ENCODE peak calls at places on chromosomes 16 and 17, in six cellular contexts. X is gastrocnemius medialis, F is HL-60, P is upper lobe of left lung, W is HFFc6, B is pancreas. V is an unnamed sample.

GRCh38 chr17:80763293-80763867 is 218.7 kb downstream of the RPTOR start:
- DNase-seq in X (no peak), F (no peak), P (no peak), W (no peak), B (no peak), V (no peak)

GRCh38 chr16:54847207-54847606 is 83.5 kb upstream of the IRX5 start:
- DNase-seq in X (no peak), F (no peak), P (no peak), W (no peak), B (no peak), V (no peak)

GRCh38 chr17:73956595-73957465 is 246.6 kb upstream of the RPL38 start:
- DNase-seq in X (no peak), F (no peak), P (no peak), W (no peak), B (peak), V (peak)

GRCh38 chr16:85624646-85625045 is 11.5 kb downstream of the GSE1 start:
- DNase-seq in X (no peak), F (no peak), P (peak), W (no peak), B (no peak), V (no peak)

GRCh38 chr17:67431210-67432015 is 54.3 kb downstream of the PITPNC1 start:
- DNase-seq in X (no peak), F (no peak), P (no peak), W (peak), B (no peak), V (no peak)

GRCh38 chr17:75914643-75915265 is 10.1 kb upstream of the MRPL38 start:
- DNase-seq in X (no peak), F (no peak), P (no peak), W (no peak), B (no peak), V (no peak)

GRCh38 chr16:17446661-17447060 is 24.1 kb downstream of the XYLT1 start:
- DNase-seq in X (no peak), F (no peak), P (no peak), W (no peak), B (no peak), V (no peak)

GRCh38 chr17:16428098-16428882 is 12.9 kb downstream of the TRPV2 start:
- DNase-seq in X (no peak), F (no peak), P (no peak), W (peak), B (peak), V (no peak)

GRCh38 chr17:81865733-81866439 is 5.3 kb downstream of the ARHGDIA start:
- DNase-seq in X (no peak), F (no peak), P (peak), W (no peak), B (peak), V (no peak)

GRCh38 chr16:11452298-11452697 is 107.0 kb downstream of the RMI2 start:
- DNase-seq in X (no peak), F (no peak), P (no peak), W (no peak), B (no peak), V (no peak)

GRCh38 chr17:36590082-36590481 is 1.6 kb upstream of the DHRS11 start:
- DNase-seq in X (no peak), F (peak), P (no peak), W (no peak), B (no peak), V (no peak)

GRCh38 chr17:61947367-61948078 is 19.7 kb upstream of the INTS2 start:
- DNase-seq in X (no peak), F (no peak), P (no peak), W (no peak), B (no peak), V (no peak)

GRCh38 chr17:68428498-68429172 is 28.7 kb downstream of the WIPI1 start:
- DNase-seq in X (no peak), F (no peak), P (no peak), W (no peak), B (no peak), V (no peak)

GRCh38 chr17:65181237-65182061 is 44.3 kb downstream of the RGS9 start:
- DNase-seq in X (no peak), F (peak), P (no peak), W (peak), B (no peak), V (no peak)

GRCh38 chr16:84532299-84532724 is 27.9 kb upstream of the MEAK7 start:
- DNase-seq in X (peak), F (no peak), P (no peak), W (peak), B (no peak), V (no peak)

GRCh38 chr17:27657620-27658019 is 26.6 kb downstream of the LGALS9 start:
- DNase-seq in X (no peak), F (no peak), P (no peak), W (no peak), B (no peak), V (no peak)

GRCh38 chr17:55659661-55660060 is 63.0 kb downstream of the TMEM100 start:
- DNase-seq in X (no peak), F (no peak), P (no peak), W (no peak), B (no peak), V (no peak)

GRCh38 chr17:56699186-56699895 is 105.8 kb downstream of the NOG start:
- DNase-seq in X (peak), F (no peak), P (peak), W (peak), B (peak), V (no peak)

GRCh38 chr17:34988644-34989043 is 8.3 kb downstream of the LIG3 start:
- DNase-seq in X (no peak), F (no peak), P (no peak), W (no peak), B (no peak), V (no peak)

GRCh38 chr17:30092886-30093285 is 23.7 kb upstream of the NSRP1 start:
- DNase-seq in X (no peak), F (no peak), P (no peak), W (no peak), B (no peak), V (no peak)

GRCh38 chr16:2776500-2777139 is 460 bp downstream of the ELOB start:
- DNase-seq in X (no peak), F (peak), P (peak), W (no peak), B (no peak), V (peak)

GRCh38 chr17:17915183-17915582 is 57.0 kb downstream of the TOM1L2 start:
- DNase-seq in X (no peak), F (no peak), P (no peak), W (no peak), B (no peak), V (no peak)

GRCh38 chr17:44219126-44219635 is 294 bp downstream of the UBTF start:
- DNase-seq in X (peak), F (no peak), P (no peak), W (no peak), B (peak), V (no peak)
- TF ChIP-seq CTCF in X (peak), F (no peak), P (peak), W (peak), B (peak), V (no peak)

GRCh38 chr17:63943745-63944144 is 11.6 kb upstream of the CD79B start:
- DNase-seq in X (no peak), F (no peak), P (no peak), W (no peak), B (no peak), V (no peak)
- TF ChIP-seq CTCF in X (peak), F (no peak), P (no peak), W (peak), B (no peak), V (peak)

DNA sequence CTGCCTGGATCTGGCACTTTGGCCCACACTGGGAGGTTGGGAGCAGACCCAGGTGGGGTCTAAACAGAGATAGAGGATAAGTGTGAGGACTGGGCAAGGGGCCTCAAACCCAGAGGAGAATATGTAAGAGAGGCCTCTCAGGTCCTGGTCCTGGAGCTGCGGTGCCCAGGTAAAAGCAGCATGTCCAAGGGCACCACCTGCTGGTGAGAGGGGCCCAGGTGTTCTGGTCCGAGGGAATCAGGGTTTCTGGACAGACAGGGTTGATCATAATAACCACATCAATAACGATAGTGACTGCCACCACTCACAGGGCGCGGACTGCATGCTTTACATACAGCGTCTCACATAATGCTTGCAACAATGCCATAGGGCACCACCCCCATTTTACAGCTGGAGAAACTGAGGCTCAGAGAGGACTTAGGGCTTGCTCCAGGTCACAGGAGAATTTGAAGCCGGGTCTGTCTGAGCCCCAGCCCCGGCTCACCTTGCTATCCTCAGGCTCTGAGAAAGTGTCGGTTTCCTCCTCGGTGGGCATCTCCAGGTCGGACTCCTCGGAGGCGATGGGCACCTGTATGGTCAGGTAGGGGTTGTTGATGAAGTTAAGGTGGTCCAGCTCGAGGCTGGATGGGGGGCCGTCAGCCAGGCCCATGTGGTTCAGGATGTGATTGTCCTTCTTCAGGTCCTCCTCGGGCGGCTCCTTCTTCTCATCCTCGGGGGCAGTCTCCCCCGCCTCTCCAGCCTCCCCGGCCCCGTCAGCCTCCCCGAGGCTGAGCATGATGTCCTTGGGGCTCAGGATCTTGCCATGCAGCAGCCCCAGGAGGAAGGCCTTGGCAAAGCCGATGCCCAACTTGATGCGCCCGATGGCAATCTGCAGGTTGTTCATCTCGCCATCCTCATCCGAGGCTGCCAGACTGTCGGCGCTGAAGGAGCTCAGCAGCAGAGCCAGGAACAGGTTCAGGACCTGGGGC is 19.1 kb upstream of the CD79B start:
- DNase-seq in X (peak), F (no peak), P (no peak), W (no peak), B (peak), V (no peak)
- TF ChIP-seq CTCF in X (peak), F (no peak), P (peak), W (peak), B (peak), V (no peak)

GRCh38 chr17:6657633-6658287 is 6.2 kb downstream of the C17orf100 start:
- DNase-seq in X (no peak), F (no peak), P (no peak), W (no peak), B (no peak), V (no peak)

GRCh38 chr17:6660765-6661463 is 9.4 kb downstream of the C17orf100 start:
- DNase-seq in X (no peak), F (no peak), P (no peak), W (no peak), B (no peak), V (peak)

GRCh38 chr17:6660101-6660500 is 8.5 kb downstream of the C17orf100 start:
- DNase-seq in X (no peak), F (no peak), P (no peak), W (no peak), B (no peak), V (no peak)

GRCh38 chr17:6651483-6652452 is at the start of the genes C17orf100 and MED31:
- DNase-seq in X (peak), F (peak), P (peak), W (peak), B (peak), V (peak)

GRCh38 chr17:6654816-6655731 is 3.5 kb downstream of the C17orf100 start:
- DNase-seq in X (no peak), F (no peak), P (peak), W (no peak), B (peak), V (no peak)
- TF ChIP-seq CTCF in X (no peak), F (no peak), P (no peak), W (no peak), B (no peak), V (no peak)

GRCh38 chr17:48023408-48024148 is 14.0 kb downstream of the COPZ2 start:
- DNase-seq in X (peak), F (no peak), P (peak), W (peak), B (peak), V (peak)
- TF ChIP-seq CTCF in X (peak), F (no peak), P (no peak), W (peak), B (no peak), V (peak)

DNA sequence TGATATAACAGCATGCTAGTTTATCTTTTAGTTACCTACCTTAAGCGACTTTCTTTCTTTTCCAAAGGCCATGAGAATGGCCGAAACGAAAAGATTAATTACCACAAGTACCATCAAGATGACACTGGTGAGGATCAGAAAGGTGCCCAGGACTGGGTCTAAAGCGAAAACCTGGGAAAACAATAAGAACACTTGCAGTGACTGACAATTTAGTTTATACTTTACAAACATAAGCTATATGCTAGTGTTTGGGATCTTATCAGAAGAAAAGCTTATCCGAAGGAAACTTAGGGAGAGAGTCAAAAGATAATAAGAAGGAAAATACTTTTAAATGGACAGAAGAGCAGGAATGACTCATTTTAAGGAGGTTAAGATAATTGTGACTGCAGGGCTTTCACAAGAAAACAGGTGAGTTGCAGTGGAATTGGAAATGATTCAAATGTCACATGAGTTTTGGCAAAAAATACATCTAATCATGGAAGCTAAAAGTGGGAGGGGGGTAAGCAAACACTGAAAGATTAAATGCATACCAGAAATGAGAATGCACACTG is 34.8 kb downstream of the IST1 start:
- DNase-seq in X (no peak), F (no peak), P (no peak), W (no peak), B (no peak), V (no peak)
- TF ChIP-seq CTCF in X (no peak), F (no peak), P (no peak), W (no peak), B (no peak), V (no peak)

GRCh38 chr16:1183235-1183907 is 30.5 kb downstream of the CACNA1H start:
- DNase-seq in X (no peak), F (no peak), P (no peak), W (no peak), B (no peak), V (no peak)

GRCh38 chr16:1178295-1178910 is 25.5 kb downstream of the CACNA1H start:
- DNase-seq in X (no peak), F (no peak), P (no peak), W (no peak), B (no peak), V (no peak)

GRCh38 chr16:1181715-1182671 is 29.1 kb downstream of the CACNA1H start:
- DNase-seq in X (peak), F (no peak), P (peak), W (peak), B (peak), V (no peak)

GRCh38 chr16:1184156-1184868 is 31.4 kb downstream of the CACNA1H start:
- DNase-seq in X (no peak), F (no peak), P (no peak), W (no peak), B (no peak), V (no peak)

GRCh38 chr16:1180772-1181714 is 28.1 kb downstream of the CACNA1H start:
- DNase-seq in X (peak), F (no peak), P (no peak), W (no peak), B (no peak), V (no peak)
- TF ChIP-seq CTCF in X (no peak), F (no peak), P (no peak), W (peak), B (no peak), V (no peak)

DNA sequence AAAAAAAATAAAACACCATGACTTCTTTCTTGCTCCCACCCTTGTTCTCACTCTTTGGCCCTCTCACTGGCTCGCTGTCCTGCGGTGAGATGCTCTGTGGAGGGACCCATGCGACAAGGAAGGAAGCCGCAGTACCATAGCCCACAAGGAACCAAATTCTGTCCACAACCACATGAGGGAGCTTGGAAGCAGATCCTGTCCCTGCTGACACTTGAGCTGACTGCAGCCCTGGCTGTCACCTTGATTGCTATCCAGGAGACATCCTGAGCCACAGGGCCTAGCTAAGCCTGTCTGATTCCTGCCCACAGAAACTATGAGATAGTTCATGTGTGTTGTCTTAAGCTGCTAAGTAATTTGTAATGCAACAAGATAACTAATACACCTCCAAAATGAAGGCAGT is 4.8 kb upstream of the MT2A start:
- DNase-seq in X (peak), F (no peak), P (no peak), W (peak), B (peak), V (no peak)
- TF ChIP-seq CTCF in X (peak), F (peak), P (peak), W (peak), B (no peak), V (peak)

DNA sequence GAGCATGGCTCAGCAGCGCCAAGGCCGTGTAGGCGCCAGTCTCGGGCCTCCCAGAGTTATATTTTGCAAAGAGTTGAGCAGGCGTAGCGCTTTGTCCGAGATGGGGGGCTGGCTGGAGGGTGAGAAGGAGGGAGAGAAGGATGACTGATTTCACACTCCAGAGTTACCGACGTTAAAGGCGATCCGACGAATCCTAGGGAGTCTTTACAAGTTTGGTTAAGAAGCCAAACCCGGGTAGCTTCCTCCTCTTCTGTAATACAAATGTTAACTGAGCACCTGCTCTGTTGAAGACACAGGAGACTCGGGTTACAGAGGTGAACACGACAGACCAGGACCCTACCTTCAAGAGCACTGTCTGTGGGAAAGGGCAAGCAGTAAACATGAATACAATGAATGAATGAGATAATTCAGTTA is 805 bp downstream of the POLR2A start:
- DNase-seq in X (no peak), F (no peak), P (no peak), W (no peak), B (no peak), V (no peak)
- TF ChIP-seq CTCF in X (peak), F (no peak), P (no peak), W (no peak), B (no peak), V (no peak)

V was measured in CD14-positive monocyte.